ENCODE peak calls at places on chromosome 13, in ten cellular contexts. C is activated naive CD4-positive, alpha-beta T cell treated with anti-CD3 and anti-CD28 coated beads, Interleukin-2, amount 10 ng/mL, durations not matched to agents 7 days and 5 days; S is Karpas-422; J is ACHN; D is adrenal gland; Y is AG04450; Q is fibroblast of villous mesenchyme; W is gastrocnemius medialis; V is posterior vena cava; T is smooth muscle cell of the brain vasculature. F is an unnamed sample.

GRCh38 chr13:113545455-113545930 is 39.1 kb upstream of the TFDP1 start:
- DNase-seq in V (peak), W (no peak), J (no peak), Q (peak), D (peak), T (no peak), C (no peak), Y (no peak), S (no peak), F (no peak)

GRCh38 chr13:94233401-94233800 is 246.1 kb downstream of the DCT start:
- DNase-seq in V (no peak), D (peak), C (no peak), Y (peak), T (peak), Q (peak), J (peak), S (no peak), W (no peak), F (no peak)

GRCh38 chr13:109275848-109276247 is 510.5 kb downstream of the IRS2 start:
- DNase-seq in W (no peak), C (no peak), D (no peak), J (no peak), S (peak), V (no peak), T (no peak), Y (no peak), Q (peak), F (no peak)

GRCh38 chr13:112165712-112166111 is 98.8 kb downstream of the SOX1 start:
- DNase-seq in C (no peak), S (no peak), Y (no peak), V (peak), W (no peak), Q (no peak), T (no peak), J (no peak), D (no peak), F (no peak)

GRCh38 chr13:65584126-65584525 is 1646.0 kb downstream of the PCDH9 start:
- DNase-seq in D (no peak), V (no peak), Y (no peak), C (no peak), S (no peak), J (no peak), Q (no peak), T (no peak), W (no peak), F (no peak)

GRCh38 chr13:63435668-63436275 is 2020.1 kb upstream of the PCDH20 start:
- DNase-seq in Y (peak), V (no peak), Q (peak), C (no peak), J (peak), T (peak), W (no peak), S (no peak), D (no peak), F (no peak)

GRCh38 chr13:110070046-110070445 is 236.9 kb downstream of the COL4A1 start:
- DNase-seq in C (no peak), S (no peak), T (no peak), Y (no peak), W (no peak), Q (no peak), D (no peak), J (no peak), V (no peak), F (no peak)

GRCh38 chr13:20788312-20788711 is 14.6 kb upstream of the EEF1AKMT1 start:
- DNase-seq in W (no peak), S (no peak), Q (no peak), Y (no peak), T (no peak), D (no peak), C (no peak), V (no peak), J (no peak), F (no peak)

GRCh38 chr13:34762312-34762711 is 179.8 kb upstream of the NBEA start:
- DNase-seq in T (no peak), W (no peak), C (no peak), S (no peak), Y (no peak), J (peak), V (no peak), Q (peak), D (no peak), F (no peak)

GRCh38 chr13:40518481-40518882 is 148.0 kb downstream of the FOXO1 start:
- DNase-seq in Q (no peak), T (no peak), Y (no peak), C (peak), W (no peak), V (no peak), D (no peak), S (no peak), J (no peak), F (no peak)

GRCh38 chr13:23626730-23627129 is 56.5 kb downstream of the TNFRSF19 start:
- DNase-seq in D (no peak), S (peak), W (no peak), Q (no peak), Y (no peak), J (no peak), C (no peak), V (no peak), T (no peak), F (no peak)

GRCh38 chr13:96935971-96936370 is 58.3 kb downstream of the OXGR1 start:
- DNase-seq in J (no peak), Q (no peak), D (no peak), C (no peak), W (no peak), V (no peak), Y (no peak), S (no peak), T (no peak), F (no peak)

GRCh38 chr13:65036999-65037398 is 2193.1 kb downstream of the PCDH9 start:
- DNase-seq in V (no peak), Q (no peak), S (no peak), D (no peak), J (no peak), Y (no peak), T (no peak), W (no peak), C (no peak), F (no peak)

GRCh38 chr13:67554296-67554695 is 324.2 kb upstream of the PCDH9 start:
- DNase-seq in V (no peak), C (no peak), Y (no peak), T (no peak), Q (no peak), D (no peak), J (no peak), S (no peak), W (no peak), F (no peak)

GRCh38 chr13:23856008-23856750 is 33.0 kb downstream of the MIPEP start:
- DNase-seq in S (no peak), V (no peak), J (no peak), Y (no peak), C (no peak), D (no peak), W (no peak), Q (no peak), T (no peak), F (no peak)

GRCh38 chr13:111043575-111043982 is 71.5 kb upstream of the ARHGEF7 start:
- DNase-seq in T (no peak), W (peak), Y (no peak), C (no peak), J (no peak), S (no peak), Q (peak), V (no peak), D (no peak), F (no peak)

GRCh38 chr13:112614835-112615234 is 26.9 kb upstream of the TUBGCP3 start:
- DNase-seq in S (no peak), Q (no peak), J (no peak), T (no peak), W (no peak), Y (no peak), V (no peak), D (peak), C (no peak), F (no peak)

GRCh38 chr13:100458673-100459072 is 129.9 kb downstream of the GGACT start:
- DNase-seq in J (no peak), D (no peak), S (peak), C (no peak), Q (no peak), T (no peak), Y (no peak), W (no peak), V (no peak), F (no peak)

GRCh38 chr13:20313896-20314295 is 81.8 kb upstream of the GJB6 start:
- DNase-seq in T (no peak), C (no peak), V (no peak), S (no peak), Y (no peak), J (no peak), Q (no peak), D (no peak), W (no peak), F (no peak)

GRCh38 chr13:107993239-107993948 is 221.9 kb downstream of the LIG4 start:
- DNase-seq in D (no peak), Y (no peak), T (no peak), J (no peak), S (no peak), Q (no peak), W (no peak), V (no peak), C (no peak), F (no peak)

GRCh38 chr13:71316964-71317363 is 550.0 kb downstream of the DACH1 start:
- DNase-seq in W (no peak), Q (no peak), C (no peak), J (no peak), S (no peak), V (no peak), D (no peak), T (no peak), Y (no peak), F (peak)

GRCh38 chr13:74289130-74289529 is 154.9 kb upstream of the KLF12 start:
- DNase-seq in D (no peak), W (no peak), V (no peak), T (no peak), C (no peak), S (no peak), Q (no peak), J (no peak), Y (no peak), F (no peak)

GRCh38 chr13:65461590-65461989 is 1768.5 kb downstream of the PCDH9 start:
- DNase-seq in W (no peak), J (no peak), S (no peak), Y (peak), Q (peak), D (no peak), T (peak), C (no peak), V (no peak), F (no peak)

GRCh38 chr13:27128825-27129627 is 42.6 kb downstream of the USP12 start:
- DNase-seq in C (no peak), Y (no peak), T (no peak), V (no peak), Q (peak), S (no peak), W (no peak), J (no peak), D (no peak), F (no peak)

GRCh38 chr13:113327766-113328391 is 30.8 kb downstream of the LAMP1 start:
- DNase-seq in Q (no peak), T (no peak), J (no peak), S (no peak), Y (no peak), V (no peak), D (no peak), W (peak), C (no peak), F (no peak)

GRCh38 chr13:19781526-19781925 is 1.2 kb downstream of the PSPC1 start:
- DNase-seq in V (no peak), J (no peak), W (no peak), D (no peak), Q (no peak), T (no peak), S (peak), C (no peak), Y (no peak), F (no peak)

GRCh38 chr13:69306766-69307165 is 800.9 kb upstream of the ATXN8OS start:
- DNase-seq in J (peak), V (no peak), C (no peak), W (no peak), Y (no peak), S (peak), T (no peak), Q (no peak), D (no peak), F (no peak)

F was measured in NCI-H1436.